ENCODE peak calls at places on chromosomes 5 and 9, in six cellular contexts. One of them, this sample, is unnamed.

GRCh38 chr5:126358525-126358924 is 64.7 kb upstream of the GRAMD2B start:
- DNase-seq in effector memory CD4-positive, alpha-beta T cell: no peak
- DNase-seq in activated effector memory CD4-positive, alpha-beta T cell treated with Interleukin-2 at 50 U/mL for 16 hours: no peak
- DNase-seq in dorsolateral prefrontal cortex: no peak
- DNase-seq in CD8-positive, alpha-beta T cell: no peak
- DNase-seq in activated gamma-delta T cell treated with Interleukin-2 at 50 U/mL for 16 hours: no peak
- DNase-seq in this sample: no peak

GRCh38 chr5:160802567-160802966 is 49.4 kb downstream of the ATP10B start:
- DNase-seq in effector memory CD4-positive, alpha-beta T cell: no peak
- DNase-seq in activated effector memory CD4-positive, alpha-beta T cell treated with Interleukin-2 at 50 U/mL for 16 hours: no peak
- DNase-seq in dorsolateral prefrontal cortex: no peak
- DNase-seq in CD8-positive, alpha-beta T cell: no peak
- DNase-seq in activated gamma-delta T cell treated with Interleukin-2 at 50 U/mL for 16 hours: no peak
- DNase-seq in this sample: no peak

GRCh38 chr9:17578911-17579793 is at the start of gene SH3GL2:
- DNase-seq in effector memory CD4-positive, alpha-beta T cell: no peak
- DNase-seq in activated effector memory CD4-positive, alpha-beta T cell treated with Interleukin-2 at 50 U/mL for 16 hours: no peak
- DNase-seq in dorsolateral prefrontal cortex: peak
- DNase-seq in CD8-positive, alpha-beta T cell: no peak
- DNase-seq in activated gamma-delta T cell treated with Interleukin-2 at 50 U/mL for 16 hours: no peak
- DNase-seq in this sample: no peak

GRCh38 chr5:149485655-149486615 is 65.3 kb downstream of the CSNK1A1 start:
- DNase-seq in effector memory CD4-positive, alpha-beta T cell: no peak
- DNase-seq in activated effector memory CD4-positive, alpha-beta T cell treated with Interleukin-2 at 50 U/mL for 16 hours: no peak
- DNase-seq in dorsolateral prefrontal cortex: no peak
- DNase-seq in CD8-positive, alpha-beta T cell: no peak
- DNase-seq in activated gamma-delta T cell treated with Interleukin-2 at 50 U/mL for 16 hours: no peak
- DNase-seq in this sample: no peak

GRCh38 chr9:113579270-113580040 is 115.9 kb downstream of the RGS3 start:
- DNase-seq in effector memory CD4-positive, alpha-beta T cell: no peak
- DNase-seq in activated effector memory CD4-positive, alpha-beta T cell treated with Interleukin-2 at 50 U/mL for 16 hours: no peak
- DNase-seq in dorsolateral prefrontal cortex: no peak
- DNase-seq in CD8-positive, alpha-beta T cell: peak
- DNase-seq in activated gamma-delta T cell treated with Interleukin-2 at 50 U/mL for 16 hours: peak
- DNase-seq in this sample: no peak

GRCh38 chr5:160064979-160065619 is 54.2 kb downstream of the PWWP2A start:
- DNase-seq in effector memory CD4-positive, alpha-beta T cell: no peak
- DNase-seq in activated effector memory CD4-positive, alpha-beta T cell treated with Interleukin-2 at 50 U/mL for 16 hours: no peak
- DNase-seq in dorsolateral prefrontal cortex: no peak
- DNase-seq in CD8-positive, alpha-beta T cell: no peak
- DNase-seq in activated gamma-delta T cell treated with Interleukin-2 at 50 U/mL for 16 hours: no peak
- DNase-seq in this sample: no peak

GRCh38 chr5:81846301-81846700 is 95.4 kb upstream of the SSBP2 start:
- DNase-seq in effector memory CD4-positive, alpha-beta T cell: no peak
- DNase-seq in activated effector memory CD4-positive, alpha-beta T cell treated with Interleukin-2 at 50 U/mL for 16 hours: no peak
- DNase-seq in dorsolateral prefrontal cortex: no peak
- DNase-seq in CD8-positive, alpha-beta T cell: no peak
- DNase-seq in activated gamma-delta T cell treated with Interleukin-2 at 50 U/mL for 16 hours: no peak
- DNase-seq in this sample: no peak

GRCh38 chr5:133794771-133795391 is 173.5 kb downstream of the C5orf15 start:
- DNase-seq in effector memory CD4-positive, alpha-beta T cell: no peak
- DNase-seq in activated effector memory CD4-positive, alpha-beta T cell treated with Interleukin-2 at 50 U/mL for 16 hours: no peak
- DNase-seq in dorsolateral prefrontal cortex: no peak
- DNase-seq in CD8-positive, alpha-beta T cell: no peak
- DNase-seq in activated gamma-delta T cell treated with Interleukin-2 at 50 U/mL for 16 hours: no peak
- DNase-seq in this sample: no peak

GRCh38 chr9:21155501-21155900 is 11.0 kb downstream of the IFNA21 start:
- DNase-seq in effector memory CD4-positive, alpha-beta T cell: no peak
- DNase-seq in activated effector memory CD4-positive, alpha-beta T cell treated with Interleukin-2 at 50 U/mL for 16 hours: no peak
- DNase-seq in dorsolateral prefrontal cortex: no peak
- DNase-seq in CD8-positive, alpha-beta T cell: no peak
- DNase-seq in activated gamma-delta T cell treated with Interleukin-2 at 50 U/mL for 16 hours: no peak
- DNase-seq in this sample: no peak

GRCh38 chr5:111563041-111563822 is 50.9 kb upstream of the STARD4 start:
- DNase-seq in effector memory CD4-positive, alpha-beta T cell: no peak
- DNase-seq in activated effector memory CD4-positive, alpha-beta T cell treated with Interleukin-2 at 50 U/mL for 16 hours: no peak
- DNase-seq in dorsolateral prefrontal cortex: no peak
- DNase-seq in CD8-positive, alpha-beta T cell: no peak
- DNase-seq in activated gamma-delta T cell treated with Interleukin-2 at 50 U/mL for 16 hours: no peak
- DNase-seq in this sample: no peak

GRCh38 chr5:109844695-109845094 is 155.0 kb downstream of the MAN2A1 start:
- DNase-seq in effector memory CD4-positive, alpha-beta T cell: no peak
- DNase-seq in activated effector memory CD4-positive, alpha-beta T cell treated with Interleukin-2 at 50 U/mL for 16 hours: no peak
- DNase-seq in dorsolateral prefrontal cortex: no peak
- DNase-seq in CD8-positive, alpha-beta T cell: no peak
- DNase-seq in activated gamma-delta T cell treated with Interleukin-2 at 50 U/mL for 16 hours: no peak
- DNase-seq in this sample: no peak

GRCh38 chr9:134158753-134159392 is 5.5 kb downstream of the RNU6ATAC start:
- DNase-seq in effector memory CD4-positive, alpha-beta T cell: no peak
- DNase-seq in activated effector memory CD4-positive, alpha-beta T cell treated with Interleukin-2 at 50 U/mL for 16 hours: no peak
- DNase-seq in dorsolateral prefrontal cortex: no peak
- DNase-seq in CD8-positive, alpha-beta T cell: no peak
- DNase-seq in activated gamma-delta T cell treated with Interleukin-2 at 50 U/mL for 16 hours: no peak
- DNase-seq in this sample: no peak

GRCh38 chr9:33161589-33162132 is 5.5 kb downstream of the B4GALT1 start:
- DNase-seq in effector memory CD4-positive, alpha-beta T cell: no peak
- DNase-seq in activated effector memory CD4-positive, alpha-beta T cell treated with Interleukin-2 at 50 U/mL for 16 hours: no peak
- DNase-seq in dorsolateral prefrontal cortex: no peak
- DNase-seq in CD8-positive, alpha-beta T cell: no peak
- DNase-seq in activated gamma-delta T cell treated with Interleukin-2 at 50 U/mL for 16 hours: no peak
- DNase-seq in this sample: no peak

GRCh38 chr9:36818965-36819870 is 214.8 kb downstream of the PAX5 start:
- DNase-seq in effector memory CD4-positive, alpha-beta T cell: no peak
- DNase-seq in activated effector memory CD4-positive, alpha-beta T cell treated with Interleukin-2 at 50 U/mL for 16 hours: no peak
- DNase-seq in dorsolateral prefrontal cortex: no peak
- DNase-seq in CD8-positive, alpha-beta T cell: no peak
- DNase-seq in activated gamma-delta T cell treated with Interleukin-2 at 50 U/mL for 16 hours: no peak
- DNase-seq in this sample: no peak

GRCh38 chr5:149583394-149583793 is 2.1 kb downstream of the ARHGEF37 start:
- DNase-seq in effector memory CD4-positive, alpha-beta T cell: no peak
- DNase-seq in activated effector memory CD4-positive, alpha-beta T cell treated with Interleukin-2 at 50 U/mL for 16 hours: no peak
- DNase-seq in dorsolateral prefrontal cortex: peak
- DNase-seq in CD8-positive, alpha-beta T cell: no peak
- DNase-seq in activated gamma-delta T cell treated with Interleukin-2 at 50 U/mL for 16 hours: no peak
- DNase-seq in this sample: no peak

GRCh38 chr5:62111428-62111827 is 194.6 kb upstream of the KIF2A start:
- DNase-seq in effector memory CD4-positive, alpha-beta T cell: no peak
- DNase-seq in activated effector memory CD4-positive, alpha-beta T cell treated with Interleukin-2 at 50 U/mL for 16 hours: no peak
- DNase-seq in dorsolateral prefrontal cortex: no peak
- DNase-seq in CD8-positive, alpha-beta T cell: no peak
- DNase-seq in activated gamma-delta T cell treated with Interleukin-2 at 50 U/mL for 16 hours: no peak
- DNase-seq in this sample: no peak

GRCh38 chr5:5370375-5370774 is 52.1 kb upstream of the ICE1 start:
- DNase-seq in effector memory CD4-positive, alpha-beta T cell: no peak
- DNase-seq in activated effector memory CD4-positive, alpha-beta T cell treated with Interleukin-2 at 50 U/mL for 16 hours: no peak
- DNase-seq in dorsolateral prefrontal cortex: no peak
- DNase-seq in CD8-positive, alpha-beta T cell: no peak
- DNase-seq in activated gamma-delta T cell treated with Interleukin-2 at 50 U/mL for 16 hours: no peak
- DNase-seq in this sample: no peak

GRCh38 chr9:91908293-91908623 is 41.8 kb downstream of the ROR2 start:
- DNase-seq in effector memory CD4-positive, alpha-beta T cell: no peak
- DNase-seq in activated effector memory CD4-positive, alpha-beta T cell treated with Interleukin-2 at 50 U/mL for 16 hours: no peak
- DNase-seq in dorsolateral prefrontal cortex: no peak
- DNase-seq in CD8-positive, alpha-beta T cell: no peak
- DNase-seq in activated gamma-delta T cell treated with Interleukin-2 at 50 U/mL for 16 hours: no peak
- DNase-seq in this sample: no peak

GRCh38 chr5:160097981-160098380 is 21.3 kb downstream of the PWWP2A start:
- DNase-seq in effector memory CD4-positive, alpha-beta T cell: no peak
- DNase-seq in activated effector memory CD4-positive, alpha-beta T cell treated with Interleukin-2 at 50 U/mL for 16 hours: no peak
- DNase-seq in dorsolateral prefrontal cortex: no peak
- DNase-seq in CD8-positive, alpha-beta T cell: no peak
- DNase-seq in activated gamma-delta T cell treated with Interleukin-2 at 50 U/mL for 16 hours: no peak
- DNase-seq in this sample: no peak

GRCh38 chr9:15349892-15350761 is 43.1 kb upstream of the TTC39B start:
- DNase-seq in effector memory CD4-positive, alpha-beta T cell: no peak
- DNase-seq in activated effector memory CD4-positive, alpha-beta T cell treated with Interleukin-2 at 50 U/mL for 16 hours: no peak
- DNase-seq in dorsolateral prefrontal cortex: no peak
- DNase-seq in CD8-positive, alpha-beta T cell: no peak
- DNase-seq in activated gamma-delta T cell treated with Interleukin-2 at 50 U/mL for 16 hours: no peak
- DNase-seq in this sample: no peak

GRCh38 chr9:36170531-36170930 is 1.3 kb downstream of the CCIN start:
- DNase-seq in effector memory CD4-positive, alpha-beta T cell: no peak
- DNase-seq in activated effector memory CD4-positive, alpha-beta T cell treated with Interleukin-2 at 50 U/mL for 16 hours: no peak
- DNase-seq in dorsolateral prefrontal cortex: no peak
- DNase-seq in CD8-positive, alpha-beta T cell: no peak
- DNase-seq in activated gamma-delta T cell treated with Interleukin-2 at 50 U/mL for 16 hours: no peak
- DNase-seq in this sample: no peak